ENCODE peak calls at places on chromosome 6, in eight cellular contexts. M is NAMALWA; R is ELR; Q is OCI-LY7; W is nephron progenitor cell; U is lung; H is HS-5; V is activated naive CD8-positive, alpha-beta T cell treated with anti-CD3 and anti-CD28 coated beads for 36 hours. C is an unnamed sample.

GRCh38 chr6:170358496-170358895 is 51.9 kb downstream of the FAM120B start:
- DNase-seq in Q (no peak), R (no peak), W (no peak), V (no peak), U (no peak), H (no peak), M (no peak), C (no peak)

GRCh38 chr6:146582857-146583256 is 15.9 kb upstream of the ADGB start:
- DNase-seq in Q (no peak), W (no peak), R (no peak), H (no peak), M (no peak), V (no peak), U (peak), C (no peak)

GRCh38 chr6:147621280-147621679 is 112.8 kb downstream of the SAMD5 start:
- DNase-seq in H (peak), Q (no peak), R (peak), M (no peak), V (no peak), U (no peak), W (no peak), C (peak)

GRCh38 chr6:96923871-96924493 is 546 bp upstream of the KLHL32 start:
- DNase-seq in M (no peak), R (no peak), H (no peak), V (no peak), W (no peak), Q (no peak), U (no peak), C (peak)

GRCh38 chr6:31829633-31830492 is 2.3 kb downstream of the HSPA1B start:
- DNase-seq in Q (peak), H (no peak), U (no peak), M (peak), R (peak), W (no peak), V (no peak), C (peak)

GRCh38 chr6:31838968-31839367 is 11.4 kb downstream of the HSPA1B start:
- DNase-seq in U (no peak), H (no peak), R (no peak), W (no peak), M (no peak), Q (no peak), V (no peak), C (no peak)

GRCh38 chr6:91708534-91708933 is 1121.7 kb upstream of the MAP3K7 start:
- DNase-seq in V (no peak), U (no peak), H (no peak), Q (no peak), W (no peak), R (no peak), M (no peak), C (no peak)

GRCh38 chr6:85004283-85005010 is 240.0 kb upstream of the TBX18 start:
- DNase-seq in Q (no peak), M (no peak), H (no peak), U (no peak), W (no peak), R (no peak), V (no peak), C (no peak)

GRCh38 chr6:137698636-137699035 is 168.4 kb upstream of the TNFAIP3 start:
- DNase-seq in V (no peak), W (no peak), H (no peak), R (peak), U (no peak), M (no peak), Q (no peak), C (peak)

GRCh38 chr6:46491789-46492547 is 719 bp upstream of the RCAN2 start:
- DNase-seq in W (peak), H (no peak), M (peak), Q (peak), U (no peak), R (no peak), V (peak), C (peak)

GRCh38 chr6:32559747-32560146 is 29.7 kb upstream of the HLA-DRB5 start:
- DNase-seq in M (no peak), H (no peak), R (no peak), U (no peak), W (no peak), Q (no peak), V (no peak), C (no peak)

GRCh38 chr6:99151634-99152344 is 197.7 kb downstream of the FAXC start:
- DNase-seq in V (peak), W (peak), U (no peak), R (peak), H (no peak), Q (peak), M (peak), C (peak)

GRCh38 chr6:37262446-37263026 is 4.6 kb upstream of the TMEM217 start:
- DNase-seq in Q (no peak), R (no peak), U (no peak), H (no peak), M (no peak), W (no peak), V (no peak), C (no peak)

GRCh38 chr6:80622641-80623040 is 516.2 kb downstream of the BCKDHB start:
- DNase-seq in Q (no peak), V (no peak), R (no peak), H (no peak), W (no peak), M (no peak), U (peak), C (peak)

GRCh38 chr6:87922947-87923330 is 124.7 kb upstream of the SPACA1 start:
- DNase-seq in Q (peak), U (no peak), H (no peak), M (peak), R (no peak), W (no peak), V (no peak), C (no peak)

GRCh38 chr6:106253731-106254130 is 71.8 kb downstream of the ATG5 start:
- DNase-seq in Q (no peak), W (no peak), R (peak), U (no peak), V (no peak), H (no peak), M (no peak), C (peak)

GRCh38 chr6:41427642-41428401 is 92.4 kb downstream of the NCR2 start:
- DNase-seq in V (peak), W (peak), M (no peak), H (no peak), R (peak), U (peak), Q (no peak), C (no peak)

GRCh38 chr6:137904822-137905617 is 38.0 kb downstream of the TNFAIP3 start:
- DNase-seq in Q (peak), V (peak), M (no peak), H (no peak), W (no peak), U (no peak), R (peak), C (no peak)

GRCh38 chr6:43981363-43981990 is 145.8 kb downstream of the MRPL14 start:
- DNase-seq in V (no peak), H (no peak), Q (no peak), R (no peak), W (no peak), U (no peak), M (no peak), C (no peak)

GRCh38 chr6:143058987-143059386 is 1.7 kb upstream of the AIG1 start:
- DNase-seq in V (no peak), U (no peak), M (peak), W (no peak), R (no peak), Q (no peak), H (no peak), C (peak)

GRCh38 chr6:111184827-111185567 is 97.7 kb downstream of the SLC16A10 start:
- DNase-seq in U (no peak), Q (no peak), V (no peak), W (no peak), H (no peak), M (no peak), R (no peak), C (no peak)

GRCh38 chr6:138507977-138508675 is 8.8 kb upstream of the NHSL1 start:
- DNase-seq in U (no peak), R (no peak), H (no peak), V (no peak), M (no peak), W (no peak), Q (no peak), C (no peak)

GRCh38 chr6:38973178-38974057 is 75.2 kb upstream of the GLP1R start:
- DNase-seq in U (no peak), R (peak), V (peak), M (peak), H (peak), Q (peak), W (no peak), C (peak)

GRCh38 chr6:18360188-18360587 is 27.0 kb upstream of the RNF144B start:
- DNase-seq in M (peak), V (no peak), Q (peak), W (no peak), H (no peak), R (no peak), U (no peak), C (no peak)

GRCh38 chr6:137738931-137739504 is 128.0 kb upstream of the TNFAIP3 start:
- DNase-seq in R (no peak), M (no peak), W (no peak), Q (no peak), V (no peak), H (no peak), U (no peak), C (no peak)

GRCh38 chr6:39602590-39603319 is 122.5 kb downstream of the KIF6 start:
- DNase-seq in U (peak), R (no peak), V (no peak), M (no peak), W (no peak), Q (no peak), H (no peak), C (no peak)

GRCh38 chr6:3849681-3850450 is 693 bp downstream of the FAM50B start:
- DNase-seq in M (no peak), H (no peak), R (peak), W (no peak), V (no peak), U (no peak), Q (no peak), C (no peak)

GRCh38 chr6:110180228-110181008 is at the start of gene CDC40:
- DNase-seq in U (peak), R (no peak), W (peak), V (peak), H (peak), Q (no peak), M (no peak), C (no peak)

GRCh38 chr6:33373950-33374349 is 17.7 kb upstream of the KIFC1 start:
- DNase-seq in V (no peak), W (no peak), M (no peak), U (no peak), Q (no peak), H (no peak), R (no peak), C (no peak)

GRCh38 chr6:88705601-88706000 is 257.8 kb downstream of the RNGTT start:
- DNase-seq in M (peak), V (no peak), Q (peak), R (no peak), U (no peak), H (no peak), W (no peak), C (no peak)

GRCh38 chr6:69162811-69163210 is 527.7 kb downstream of the ADGRB3 start:
- DNase-seq in M (no peak), U (no peak), Q (no peak), W (no peak), H (no peak), R (no peak), V (no peak), C (no peak)

C was measured in HT1080.